ENCODE peak calls at places on chromosomes 1 and 21, in four cellular contexts. A is fibroblast of pulmonary artery, T is stomach, V is choroid plexus epithelial cell. K is an unnamed sample.

GRCh38 chr1:78691995-78692747 is 42.5 kb downstream of the IFI44 start:
- DNase-seq in A (no peak), T (no peak), V (no peak), K (no peak)

GRCh38 chr1:92701147-92701546 is 83.8 kb downstream of the EVI5 start:
- DNase-seq in A (peak), T (no peak), V (peak), K (no peak)

GRCh38 chr1:88784551-88784950 is 100.5 kb downstream of the PKN2 start:
- DNase-seq in A (no peak), T (no peak), V (no peak), K (no peak)

GRCh38 chr1:47298025-47298699 is 15.8 kb downstream of the STIL start:
- DNase-seq in A (peak), T (no peak), V (no peak), K (no peak)

GRCh38 chr1:248843687-248844086 is 5.7 kb downstream of the ZNF672 start:
- DNase-seq in A (no peak), T (no peak), V (no peak), K (no peak)

GRCh38 chr1:65717815-65718454 is 74.8 kb upstream of the PDE4B start:
- DNase-seq in A (peak), T (no peak), V (peak), K (no peak)

GRCh38 chr1:204649756-204650155 is 35.8 kb downstream of the LRRN2 start:
- DNase-seq in A (no peak), T (no peak), V (no peak), K (no peak)

GRCh38 chr1:9413877-9414213 is 121.2 kb downstream of the SPSB1 start:
- DNase-seq in A (peak), T (no peak), V (no peak), K (no peak)

GRCh38 chr1:157201767-157202166 is 63.6 kb upstream of the ETV3 start:
- DNase-seq in A (no peak), T (no peak), V (no peak), K (peak)

GRCh38 chr1:3461238-3461933 is 6.9 kb downstream of the ARHGEF16 start:
- DNase-seq in A (no peak), T (no peak), V (no peak), K (no peak)

GRCh38 chr1:47701741-47702515 is 264.1 kb downstream of the FOXD2 start:
- DNase-seq in A (no peak), T (no peak), V (no peak), K (no peak)

GRCh38 chr1:6022193-6022592 is 23.5 kb upstream of the KCNAB2 start:
- DNase-seq in A (no peak), T (no peak), V (no peak), K (no peak)

GRCh38 chr1:109717729-109718128 is 5.7 kb downstream of the GSTM5 start:
- DNase-seq in A (no peak), T (no peak), V (no peak), K (peak)

GRCh38 chr1:6914646-6915178 is 129.5 kb downstream of the CAMTA1 start:
- DNase-seq in A (no peak), T (no peak), V (no peak), K (no peak)

GRCh38 chr1:229379901-229380300 is 37.1 kb upstream of the CCSAP start:
- DNase-seq in A (no peak), T (no peak), V (no peak), K (no peak)

GRCh38 chr1:63322944-63323865 is 838 bp downstream of the FOXD3 start:
- DNase-seq in A (peak), T (no peak), V (peak), K (no peak)

GRCh38 chr1:150963535-150964489 is 10.8 kb downstream of the CERS2 start:
- DNase-seq in A (no peak), T (no peak), V (no peak), K (no peak)

GRCh38 chr1:83889707-83890106 is 109.2 kb downstream of the TTLL7 start:
- DNase-seq in A (peak), T (no peak), V (peak), K (no peak)

GRCh38 chr1:7290971-7291970 is 479.8 kb upstream of the VAMP3 start:
- DNase-seq in A (peak), T (no peak), V (peak), K (peak)

GRCh38 chr21:29217818-29218252 is 80.9 kb upstream of the BACH1 start:
- DNase-seq in A (peak), T (no peak), V (peak), K (no peak)

GRCh38 chr1:96562094-96562493 is 159.5 kb upstream of the PTBP2 start:
- DNase-seq in A (no peak), T (no peak), V (no peak), K (no peak)

GRCh38 chr1:235821361-235821981 is 45.2 kb downstream of the LYST start:
- DNase-seq in A (peak), T (no peak), V (peak), K (no peak)

GRCh38 chr1:33957854-33958253 is 94.0 kb downstream of the HMGB4 start:
- DNase-seq in A (no peak), T (no peak), V (no peak), K (no peak)

GRCh38 chr1:91120915-91121314 is 99.1 kb upstream of the ZNF644 start:
- DNase-seq in A (no peak), T (no peak), V (no peak), K (no peak)

GRCh38 chr1:17017435-17017834 is 5.7 kb upstream of the ATP13A2 start:
- DNase-seq in A (no peak), T (no peak), V (no peak), K (no peak)

DNA sequence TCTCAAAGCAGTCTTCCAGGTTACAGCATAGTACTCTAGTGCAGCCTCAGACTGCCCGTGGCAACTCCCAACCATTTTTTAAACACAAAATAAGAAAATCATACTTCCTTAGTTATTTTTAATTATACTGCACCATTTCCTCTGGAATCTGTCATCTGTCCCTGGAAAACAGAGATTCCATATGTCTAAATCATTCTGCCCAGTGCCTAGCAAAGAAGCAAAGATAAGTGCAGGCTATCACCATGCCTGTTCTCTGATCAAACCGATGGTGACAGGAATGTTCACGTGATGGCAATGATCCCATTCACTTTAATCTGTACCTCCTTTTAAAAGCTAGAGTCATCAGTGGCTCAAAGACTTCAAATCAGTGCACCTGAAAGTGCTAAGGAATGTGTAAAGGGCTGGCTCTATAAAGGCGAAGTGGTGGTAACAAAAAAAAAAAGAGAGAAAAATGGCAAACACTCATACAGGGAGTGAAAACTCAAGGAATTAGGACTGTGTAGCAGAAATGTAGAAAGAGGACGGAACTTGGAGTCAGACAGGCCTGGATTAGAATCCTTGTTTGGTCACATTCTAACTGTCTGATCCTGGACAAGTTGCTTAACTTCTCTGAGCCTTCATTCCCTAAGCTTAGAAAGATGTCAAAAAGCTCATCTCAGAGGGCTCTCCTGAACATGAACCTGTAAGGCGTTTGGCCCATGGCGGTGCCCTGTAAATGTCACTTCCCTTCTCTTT is 9.9 kb upstream of the CCN1 start:
- DNase-seq in A (no peak), T (no peak), V (no peak), K (no peak)
- H3K4me3 ChIP-seq in A (no peak), T (no peak), V (no peak), K (no peak)

DNA sequence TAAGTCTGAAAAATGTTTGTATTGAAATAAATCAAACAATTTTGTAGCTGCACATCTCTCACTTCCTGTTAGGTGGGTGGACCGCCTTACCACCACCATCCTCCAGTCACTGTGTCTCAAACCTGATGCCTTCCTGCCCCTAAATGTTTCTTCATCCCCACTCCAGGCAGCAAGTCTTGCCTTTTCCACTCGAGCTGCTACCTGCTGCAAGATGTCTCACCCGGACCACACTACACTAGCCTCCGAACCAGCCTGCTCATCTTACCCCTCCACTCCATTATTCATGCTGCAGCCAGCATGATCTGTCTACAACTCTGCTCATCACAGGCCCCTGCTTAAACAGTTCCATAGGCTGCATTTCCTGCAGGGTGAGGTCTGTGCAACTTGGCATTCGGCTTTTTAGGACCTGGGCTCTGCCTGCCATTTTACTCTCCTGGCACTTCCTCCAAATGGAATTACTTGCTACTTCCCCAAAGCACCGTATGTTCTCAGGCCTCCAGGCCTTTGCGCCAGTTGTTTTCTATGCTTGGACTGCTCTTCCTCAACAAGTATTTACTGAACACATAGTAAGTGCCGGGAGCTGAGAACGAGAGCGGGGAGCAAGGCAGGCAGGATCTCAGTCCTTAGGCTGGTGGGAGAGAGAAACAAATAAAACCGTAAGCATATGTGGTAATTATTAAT is 5.2 kb upstream of the SF3A3 start:
- DNase-seq in A (no peak), T (no peak), V (no peak), K (no peak)
- H3K4me3 ChIP-seq in A (peak), T (peak), V (peak), K (no peak)

GRCh38 chr1:25642710-25643109 is 26.1 kb downstream of the MAN1C1 start:
- DNase-seq in A (peak), T (peak), V (peak), K (no peak)
- H3K4me3 ChIP-seq in A (no peak), T (no peak), V (no peak), K (no peak)

GRCh38 chr1:22710688-22711024 is at the start of gene EPHB2:
- DNase-seq in A (no peak), T (peak), V (no peak), K (no peak)

GRCh38 chr1:22712502-22713271 is 2.0 kb downstream of the EPHB2 start:
- DNase-seq in A (peak), T (no peak), V (no peak), K (no peak)

GRCh38 chr1:22711591-22712501 is 1.2 kb downstream of the EPHB2 start:
- DNase-seq in A (peak), T (no peak), V (peak), K (no peak)

GRCh38 chr1:22709891-22710687 is 550 bp upstream of the EPHB2 start:
- DNase-seq in A (peak), T (no peak), V (peak), K (no peak)

DNA sequence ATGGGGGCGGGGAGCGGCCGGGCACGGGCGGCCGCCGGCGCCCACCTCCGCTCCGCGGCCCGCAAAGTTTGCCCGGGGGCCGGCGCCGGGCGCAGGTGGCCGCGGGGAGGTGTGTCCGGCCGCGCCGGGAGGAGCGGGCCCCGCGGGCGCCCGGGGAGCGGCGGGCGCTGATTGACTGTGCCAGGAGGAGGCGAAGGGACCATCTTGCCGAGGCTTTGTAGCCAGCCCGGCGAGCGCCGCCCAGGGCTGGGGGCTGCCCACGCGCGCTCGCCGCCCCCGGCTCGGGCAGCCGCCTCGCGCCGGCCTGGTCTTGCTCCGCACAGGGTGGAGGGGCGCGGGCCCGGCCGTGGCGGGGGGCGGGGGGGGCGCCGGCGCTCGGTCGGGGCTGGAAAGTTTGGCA is 432 bp downstream of the EPHB2 start:
- DNase-seq in A (no peak), T (no peak), V (no peak), K (no peak)
- H3K4me3 ChIP-seq in A (peak), T (peak), V (peak), K (no peak)

GRCh38 chr1:154568165-154568815 is 712 bp downstream of the CHRNB2 start:
- DNase-seq in A (no peak), T (no peak), V (no peak), K (no peak)
- H3K4me3 ChIP-seq in A (no peak), T (peak), V (no peak), K (no peak)